ENCODE peak calls at places on chromosomes 2 and 18, in ten cellular contexts. One of them, this sample, is unnamed. For H3K79me2, the result is how much of the 10 kb centered on the place peaks cover.

GRCh38 chr2:210654091-210654490 is 97.7 kb downstream of the CPS1 start:
- DNase-seq in astrocyte: no peak
- DNase-seq in H9: no peak
- DNase-seq in GM23248: peak
- DNase-seq in GM23338: no peak
- DNase-seq in fibroblast of lung: no peak
- DNase-seq in SK-N-SH: no peak
- DNase-seq in PC-9: no peak
- DNase-seq in hepatocyte: no peak
- DNase-seq in OCI-LY7: no peak
- DNase-seq in this sample: peak

GRCh38 chr2:170762760-170763159 is 7.4 kb upstream of the ERICH2 start:
- DNase-seq in GM23338: no peak
- DNase-seq in hepatocyte: no peak
- DNase-seq in GM23248: no peak
- DNase-seq in H9: no peak
- DNase-seq in fibroblast of lung: no peak
- DNase-seq in astrocyte: no peak
- DNase-seq in PC-9: no peak
- DNase-seq in OCI-LY7: no peak
- DNase-seq in SK-N-SH: no peak
- DNase-seq in this sample: no peak

GRCh38 chr2:46325178-46325928 is 28.1 kb downstream of the EPAS1 start:
- DNase-seq in GM23248: peak
- DNase-seq in fibroblast of lung: peak
- DNase-seq in H9: no peak
- DNase-seq in GM23338: no peak
- DNase-seq in PC-9: peak
- DNase-seq in astrocyte: peak
- DNase-seq in SK-N-SH: no peak
- DNase-seq in hepatocyte: no peak
- DNase-seq in OCI-LY7: no peak
- DNase-seq in this sample: no peak

GRCh38 chr2:240624011-240624949 is 1.0 kb upstream of the GPR35 start:
- DNase-seq in GM23338: no peak
- DNase-seq in OCI-LY7: no peak
- DNase-seq in GM23248: no peak
- DNase-seq in PC-9: no peak
- DNase-seq in astrocyte: no peak
- DNase-seq in H9: no peak
- DNase-seq in SK-N-SH: no peak
- DNase-seq in fibroblast of lung: no peak
- DNase-seq in hepatocyte: no peak
- DNase-seq in this sample: peak

GRCh38 chr2:25232248-25232825 is 64.0 kb upstream of the POMC start:
- DNase-seq in astrocyte: no peak
- DNase-seq in PC-9: no peak
- DNase-seq in GM23338: no peak
- DNase-seq in fibroblast of lung: no peak
- DNase-seq in GM23248: no peak
- DNase-seq in H9: no peak
- DNase-seq in SK-N-SH: no peak
- DNase-seq in hepatocyte: no peak
- DNase-seq in OCI-LY7: no peak
- DNase-seq in this sample: peak

GRCh38 chr18:9751371-9752031 is 43.4 kb downstream of the RAB31 start:
- DNase-seq in hepatocyte: no peak
- DNase-seq in astrocyte: peak
- DNase-seq in fibroblast of lung: peak
- DNase-seq in SK-N-SH: no peak
- DNase-seq in PC-9: peak
- DNase-seq in GM23248: no peak
- DNase-seq in OCI-LY7: no peak
- DNase-seq in H9: no peak
- DNase-seq in GM23338: no peak
- DNase-seq in this sample: no peak

GRCh38 chr2:171320208-171320621 is 113.6 kb downstream of the METTL8 start:
- DNase-seq in GM23248: no peak
- DNase-seq in hepatocyte: no peak
- DNase-seq in PC-9: no peak
- DNase-seq in astrocyte: no peak
- DNase-seq in fibroblast of lung: no peak
- DNase-seq in H9: no peak
- DNase-seq in OCI-LY7: no peak
- DNase-seq in SK-N-SH: no peak
- DNase-seq in GM23338: no peak
- DNase-seq in this sample: no peak

GRCh38 chr2:219679041-219679440 is 51.6 kb downstream of the SLC4A3 start:
- DNase-seq in fibroblast of lung: no peak
- DNase-seq in SK-N-SH: no peak
- DNase-seq in OCI-LY7: no peak
- DNase-seq in GM23338: no peak
- DNase-seq in astrocyte: no peak
- DNase-seq in PC-9: no peak
- DNase-seq in GM23248: no peak
- DNase-seq in H9: no peak
- DNase-seq in hepatocyte: no peak
- DNase-seq in this sample: no peak

GRCh38 chr18:2893056-2893455 is 46.2 kb downstream of the EMILIN2 start:
- DNase-seq in SK-N-SH: no peak
- DNase-seq in GM23338: no peak
- DNase-seq in fibroblast of lung: no peak
- DNase-seq in astrocyte: no peak
- DNase-seq in H9: no peak
- DNase-seq in hepatocyte: no peak
- DNase-seq in GM23248: no peak
- DNase-seq in PC-9: no peak
- DNase-seq in OCI-LY7: no peak
- DNase-seq in this sample: no peak

GRCh38 chr2:59789523-59789922 is 763.9 kb downstream of the BCL11A start:
- DNase-seq in PC-9: no peak
- DNase-seq in astrocyte: no peak
- DNase-seq in OCI-LY7: peak
- DNase-seq in GM23338: no peak
- DNase-seq in hepatocyte: no peak
- DNase-seq in SK-N-SH: no peak
- DNase-seq in H9: no peak
- DNase-seq in fibroblast of lung: no peak
- DNase-seq in GM23248: peak
- DNase-seq in this sample: no peak

GRCh38 chr2:118992740-118993391 is 50.9 kb downstream of the MARCO start:
- DNase-seq in H9: no peak
- DNase-seq in GM23248: no peak
- DNase-seq in SK-N-SH: no peak
- DNase-seq in GM23338: no peak
- DNase-seq in fibroblast of lung: no peak
- DNase-seq in astrocyte: no peak
- DNase-seq in OCI-LY7: no peak
- DNase-seq in hepatocyte: no peak
- DNase-seq in PC-9: peak
- DNase-seq in this sample: no peak

GRCh38 chr18:10365901-10366300 is 88.5 kb upstream of the APCDD1 start:
- DNase-seq in GM23338: no peak
- DNase-seq in GM23248: no peak
- DNase-seq in OCI-LY7: no peak
- DNase-seq in H9: no peak
- DNase-seq in fibroblast of lung: no peak
- DNase-seq in astrocyte: no peak
- DNase-seq in PC-9: no peak
- DNase-seq in hepatocyte: no peak
- DNase-seq in SK-N-SH: no peak
- DNase-seq in this sample: no peak

DNA sequence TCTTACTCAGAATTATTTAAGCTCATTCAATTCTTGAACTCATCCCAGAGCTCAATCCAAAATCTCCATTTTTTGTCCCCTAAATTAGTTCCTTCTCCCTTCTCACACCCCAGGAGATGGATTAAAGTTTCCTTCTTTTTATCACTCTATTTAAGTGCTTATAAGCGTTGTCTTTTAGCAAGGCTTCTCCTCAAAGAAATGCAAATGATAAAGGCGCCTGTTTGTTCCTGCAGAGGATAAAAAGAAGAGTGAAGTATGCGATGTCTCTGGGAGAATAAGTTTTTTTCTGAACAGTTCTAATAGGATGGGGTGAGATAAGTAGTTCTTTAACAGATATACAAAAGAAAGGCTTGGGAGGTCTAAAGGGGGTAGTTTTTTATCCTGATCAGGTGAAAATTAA is 303.3 kb downstream of the CNTNAP5 start:
- DNase-seq in PC-9: no peak
- DNase-seq in SK-N-SH: no peak
- DNase-seq in H9: no peak
- DNase-seq in GM23338: peak
- DNase-seq in hepatocyte: no peak
- DNase-seq in GM23248: no peak
- DNase-seq in astrocyte: no peak
- DNase-seq in OCI-LY7: no peak
- DNase-seq in fibroblast of lung: no peak
- DNase-seq in this sample: no peak
- H3K27ac ChIP-seq in PC-9: no peak
- H3K27ac ChIP-seq in SK-N-SH: no peak
- H3K27ac ChIP-seq in H9: peak
- H3K27ac ChIP-seq in GM23338: peak
- H3K27ac ChIP-seq in hepatocyte: no peak
- H3K27ac ChIP-seq in GM23248: no peak
- H3K27ac ChIP-seq in astrocyte: no peak
- H3K27ac ChIP-seq in OCI-LY7: no peak
- H3K27ac ChIP-seq in fibroblast of lung: no peak
- H3K27ac ChIP-seq in this sample: no peak

DNA sequence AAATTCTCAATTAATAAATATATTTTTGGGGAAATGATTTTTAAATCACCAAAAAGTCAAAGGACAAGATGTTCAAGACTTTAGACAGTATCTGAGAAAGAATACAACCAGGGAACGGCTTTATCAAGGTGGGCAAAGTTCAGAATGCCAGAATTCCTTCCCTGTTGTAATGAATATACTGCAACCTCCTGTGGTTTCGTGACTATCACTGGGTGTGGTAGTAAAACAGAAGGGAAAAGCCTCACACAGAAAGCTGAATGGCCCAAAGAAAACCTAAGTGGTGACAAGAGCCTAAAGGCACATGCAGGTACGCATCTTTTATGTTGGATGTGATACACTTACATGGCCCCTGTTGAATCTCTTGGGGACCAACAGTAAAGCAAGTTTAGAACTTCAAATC is 37.1 kb downstream of the MBD2 start:
- DNase-seq in H9: no peak
- DNase-seq in GM23338: peak
- DNase-seq in OCI-LY7: no peak
- DNase-seq in SK-N-SH: no peak
- DNase-seq in astrocyte: no peak
- DNase-seq in fibroblast of lung: no peak
- DNase-seq in GM23248: no peak
- DNase-seq in PC-9: no peak
- DNase-seq in hepatocyte: peak
- DNase-seq in this sample: no peak
- H3K79me2 ChIP-seq in H9: under half
- H3K79me2 ChIP-seq in GM23338: under half
- H3K79me2 ChIP-seq in OCI-LY7: half or more
- H3K79me2 ChIP-seq in SK-N-SH: under half
- H3K79me2 ChIP-seq in astrocyte: under half
- H3K79me2 ChIP-seq in fibroblast of lung: under half
- H3K79me2 ChIP-seq in GM23248: half or more
- H3K79me2 ChIP-seq in PC-9: under half
- H3K79me2 ChIP-seq in hepatocyte: under half
- H3K79me2 ChIP-seq in this sample: under half

GRCh38 chr2:86566158-86566827 is 3.0 kb upstream of the CHMP3 start:
- DNase-seq in hepatocyte: no peak
- DNase-seq in astrocyte: no peak
- DNase-seq in OCI-LY7: no peak
- DNase-seq in GM23248: peak
- DNase-seq in PC-9: no peak
- DNase-seq in fibroblast of lung: peak
- DNase-seq in GM23338: no peak
- DNase-seq in H9: no peak
- DNase-seq in SK-N-SH: no peak
- DNase-seq in this sample: no peak
- H2AFZ ChIP-seq in hepatocyte: no peak
- H2AFZ ChIP-seq in astrocyte: no peak
- H2AFZ ChIP-seq in OCI-LY7: no peak
- H2AFZ ChIP-seq in GM23248: peak
- H2AFZ ChIP-seq in PC-9: no peak
- H2AFZ ChIP-seq in fibroblast of lung: no peak
- H2AFZ ChIP-seq in GM23338: peak
- H2AFZ ChIP-seq in H9: no peak
- H2AFZ ChIP-seq in SK-N-SH: no peak
- H2AFZ ChIP-seq in this sample: peak

GRCh38 chr2:11465485-11466306 is at the start of gene E2F6:
- DNase-seq in fibroblast of lung: peak
- DNase-seq in astrocyte: peak
- DNase-seq in PC-9: peak
- DNase-seq in hepatocyte: peak
- DNase-seq in H9: peak
- DNase-seq in GM23338: peak
- DNase-seq in OCI-LY7: peak
- DNase-seq in GM23248: peak
- DNase-seq in SK-N-SH: peak
- DNase-seq in this sample: peak

GRCh38 chr2:11466307-11467125 is 555 bp upstream of the E2F6 start:
- DNase-seq in H9: no peak
- DNase-seq in GM23338: no peak
- DNase-seq in GM23248: no peak
- DNase-seq in PC-9: no peak
- DNase-seq in OCI-LY7: peak
- DNase-seq in astrocyte: no peak
- DNase-seq in fibroblast of lung: no peak
- DNase-seq in hepatocyte: no peak
- DNase-seq in SK-N-SH: no peak
- DNase-seq in this sample: no peak

GRCh38 chr2:11467126-11467649 is 1.2 kb upstream of the E2F6 start:
- DNase-seq in PC-9: no peak
- DNase-seq in fibroblast of lung: no peak
- DNase-seq in SK-N-SH: no peak
- DNase-seq in astrocyte: no peak
- DNase-seq in GM23248: no peak
- DNase-seq in hepatocyte: no peak
- DNase-seq in OCI-LY7: no peak
- DNase-seq in GM23338: no peak
- DNase-seq in H9: no peak
- DNase-seq in this sample: no peak

GRCh38 chr2:11467749-11468148 is 1.8 kb upstream of the E2F6 start:
- DNase-seq in fibroblast of lung: no peak
- DNase-seq in OCI-LY7: no peak
- DNase-seq in GM23338: no peak
- DNase-seq in GM23248: no peak
- DNase-seq in H9: no peak
- DNase-seq in hepatocyte: no peak
- DNase-seq in PC-9: no peak
- DNase-seq in astrocyte: no peak
- DNase-seq in SK-N-SH: no peak
- DNase-seq in this sample: no peak

DNA sequence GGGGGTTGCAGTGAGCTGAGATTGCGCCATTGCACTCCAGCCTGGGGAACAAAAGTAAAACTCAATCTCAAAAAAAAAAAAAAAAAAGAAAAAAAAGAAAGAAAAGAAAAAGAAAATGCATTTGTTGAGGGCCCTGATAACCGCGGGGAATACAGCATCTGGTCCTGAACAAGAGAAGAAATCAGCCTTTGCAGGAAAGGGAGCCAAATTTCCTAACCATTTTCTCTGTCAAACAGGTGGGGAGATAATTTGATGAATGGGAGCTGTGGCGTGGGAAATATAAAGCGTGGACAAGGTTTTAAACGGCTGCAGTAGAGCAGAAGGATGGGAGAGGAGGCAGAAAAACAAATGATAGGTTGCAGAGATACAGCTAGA is 864 bp downstream of the E2F6 start:
- DNase-seq in OCI-LY7: no peak
- DNase-seq in GM23248: no peak
- DNase-seq in GM23338: no peak
- DNase-seq in fibroblast of lung: no peak
- DNase-seq in SK-N-SH: peak
- DNase-seq in astrocyte: no peak
- DNase-seq in hepatocyte: no peak
- DNase-seq in H9: no peak
- DNase-seq in PC-9: no peak
- DNase-seq in this sample: no peak
- H3K27ac ChIP-seq in OCI-LY7: no peak
- H3K27ac ChIP-seq in GM23248: peak
- H3K27ac ChIP-seq in GM23338: no peak
- H3K27ac ChIP-seq in fibroblast of lung: peak
- H3K27ac ChIP-seq in SK-N-SH: peak
- H3K27ac ChIP-seq in astrocyte: peak
- H3K27ac ChIP-seq in hepatocyte: peak
- H3K27ac ChIP-seq in H9: no peak
- H3K27ac ChIP-seq in PC-9: peak
- H3K27ac ChIP-seq in this sample: peak

This sample was measured in osteoblast.